ENCODE peak calls at places on chromosome 15, in ten cellular contexts. B is transverse colon, S is GM12892, I is breast epithelium, M is A549, J is body of pancreas, H is IMR-90, X is K562, C is right lobe of liver, N is testis. Q is an unnamed sample.
A peak's percentile ranks its signal among the peaks of the same experiment; 100 is the strongest.

GRCh38 chr15:31091531-31091930 is 10.0 kb downstream of the TRPM1 start:
- DNase-seq in M (peak; percentile 44), J (no peak), N (no peak), I (no peak), B (no peak), S (no peak), X (no peak), C (no peak), H (peak; percentile 70), Q (peak; percentile 51)

GRCh38 chr15:67177750-67178149 is 76.7 kb downstream of the AAGAB start:
- DNase-seq in S (no peak), H (peak; percentile 83), N (no peak), M (no peak), X (no peak), I (no peak), J (no peak), C (no peak), B (no peak), Q (no peak)

GRCh38 chr15:21260966-21261395 is 179.3 kb downstream of the POTEB3 start:
- DNase-seq in I (peak; percentile 50), C (peak; percentile 19), B (no peak), N (peak; percentile 26), X (no peak), S (no peak), M (peak; percentile 5), H (no peak), J (no peak), Q (no peak)

GRCh38 chr15:98838387-98839259 is 169.0 kb downstream of the PGPEP1L start:
- DNase-seq in N (no peak), C (no peak), M (no peak), J (no peak), B (no peak), X (no peak), H (no peak), I (no peak), S (no peak), Q (no peak)

GRCh38 chr15:66893294-66893693 is 172.1 kb upstream of the SMAD3 start:
- DNase-seq in I (no peak), S (no peak), H (no peak), X (no peak), J (no peak), C (no peak), B (no peak), N (peak; percentile 4), M (no peak), Q (no peak)

GRCh38 chr15:62482715-62483429 is 317.8 kb upstream of the C2CD4B start:
- DNase-seq in X (peak; percentile 13), M (peak; percentile 57), C (no peak), I (no peak), S (no peak), N (no peak), B (no peak), H (peak; percentile 65), J (no peak), Q (peak; percentile 17)

GRCh38 chr15:52006702-52007340 is 12.2 kb upstream of the MAPK6 start:
- DNase-seq in N (no peak), M (no peak), I (no peak), J (no peak), H (no peak), X (no peak), B (no peak), C (no peak), S (no peak), Q (no peak)

GRCh38 chr15:90001062-90001682 is at the start of gene ZNF710:
- DNase-seq in B (peak; percentile 49), X (peak; percentile 85), M (peak; percentile 58), C (no peak), I (no peak), N (peak; percentile 66), J (peak; percentile 42), H (peak; percentile 66), S (peak; percentile 58), Q (peak; percentile 39)

GRCh38 chr15:101447168-101447533 is 42.4 kb downstream of the PCSK6 start:
- DNase-seq in J (no peak), M (no peak), X (no peak), C (no peak), B (no peak), N (peak; percentile 13), S (no peak), H (no peak), I (no peak), Q (no peak)

GRCh38 chr15:101445109-101445508 is 44.4 kb downstream of the PCSK6 start:
- DNase-seq in X (no peak), J (no peak), I (no peak), B (no peak), C (no peak), N (no peak), H (no peak), S (no peak), M (no peak), Q (no peak)

GRCh38 chr15:101447561-101448071 is 41.9 kb downstream of the PCSK6 start:
- DNase-seq in N (peak; percentile 51), C (peak; percentile 78), I (no peak), X (no peak), M (no peak), B (no peak), H (no peak), J (no peak), S (no peak), Q (no peak)

GRCh38 chr15:101446527-101447167 is 42.9 kb downstream of the PCSK6 start:
- DNase-seq in J (no peak), X (no peak), S (no peak), H (no peak), B (no peak), C (peak; percentile 66), I (no peak), M (no peak), N (peak; percentile 14), Q (no peak)

GRCh38 chr15:101445562-101446526 is 43.7 kb downstream of the PCSK6 start:
- DNase-seq in H (peak; percentile 21), S (no peak), M (peak; percentile 22), N (peak; percentile 57), J (no peak), I (no peak), C (no peak), B (no peak), X (no peak), Q (no peak)
- TF ChIP-seq POLR2A in H (no peak), S (no peak), M (no peak), N (no peak), J (no peak), I (no peak), C (peak; percentile 34), B (no peak), X (no peak), Q (no peak)

GRCh38 chr15:100307241-100307855 is 34.4 kb downstream of the ADAMTS17 start:
- DNase-seq in I (no peak), M (no peak), J (no peak), B (no peak), N (no peak), C (no peak), X (no peak), S (no peak), H (no peak), Q (no peak)

GRCh38 chr15:100308222-100309007 is 33.4 kb downstream of the ADAMTS17 start:
- DNase-seq in H (no peak), X (no peak), S (no peak), I (no peak), M (no peak), B (no peak), J (no peak), C (no peak), N (peak; percentile 32), Q (no peak)

GRCh38 chr15:100309109-100309983 is 32.4 kb downstream of the ADAMTS17 start:
- DNase-seq in S (no peak), N (no peak), B (no peak), I (no peak), M (no peak), H (no peak), C (no peak), J (no peak), X (no peak), Q (no peak)

GRCh38 chr15:100309984-100310291 is 31.8 kb downstream of the ADAMTS17 start:
- DNase-seq in N (no peak), S (no peak), J (no peak), C (no peak), I (no peak), H (no peak), B (no peak), M (no peak), X (no peak), Q (no peak)

GRCh38 chr15:100306098-100306497 is 35.7 kb downstream of the ADAMTS17 start:
- DNase-seq in J (no peak), S (no peak), N (no peak), X (no peak), C (no peak), H (no peak), B (no peak), M (no peak), I (no peak), Q (no peak)
- TF ChIP-seq POLR2A in J (no peak), S (no peak), N (no peak), X (no peak), C (no peak), H (no peak), B (no peak), M (no peak), I (no peak), Q (no peak)

GRCh38 chr15:58876306-58876705 is 57.2 kb downstream of the SLTM start:
- DNase-seq in S (no peak), I (no peak), X (no peak), C (no peak), H (no peak), B (no peak), J (no peak), N (no peak), M (no peak), Q (no peak)
- TF ChIP-seq POLR2A in S (no peak), I (no peak), X (no peak), C (no peak), H (no peak), B (no peak), J (no peak), N (no peak), M (no peak), Q (no peak)

DNA sequence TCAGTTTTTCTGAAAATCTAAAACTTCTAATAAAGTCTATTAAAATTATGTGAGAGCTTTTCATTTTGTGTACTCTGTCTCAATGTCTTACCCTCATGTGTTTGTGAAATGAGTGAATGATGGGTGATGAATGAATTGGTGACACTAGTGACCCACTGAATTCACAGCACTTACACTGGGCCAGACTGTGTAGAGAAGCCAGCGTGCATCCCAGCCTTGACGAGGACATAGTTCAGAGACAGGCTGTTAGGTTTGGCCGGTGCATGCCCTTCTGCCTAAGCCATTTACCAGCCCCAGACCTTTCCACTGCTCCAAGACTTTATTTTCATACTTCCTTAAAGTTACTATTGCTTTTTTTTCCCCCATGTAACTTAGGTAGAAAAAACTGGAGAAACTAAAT is 38.8 kb downstream of the FBXO22 start:
- DNase-seq in N (no peak), B (no peak), H (no peak), J (no peak), C (no peak), I (no peak), X (no peak), M (no peak), S (no peak), Q (no peak)
- TF ChIP-seq POLR2A in N (no peak), B (no peak), H (no peak), J (no peak), C (no peak), I (no peak), X (no peak), M (no peak), S (no peak), Q (no peak)

DNA sequence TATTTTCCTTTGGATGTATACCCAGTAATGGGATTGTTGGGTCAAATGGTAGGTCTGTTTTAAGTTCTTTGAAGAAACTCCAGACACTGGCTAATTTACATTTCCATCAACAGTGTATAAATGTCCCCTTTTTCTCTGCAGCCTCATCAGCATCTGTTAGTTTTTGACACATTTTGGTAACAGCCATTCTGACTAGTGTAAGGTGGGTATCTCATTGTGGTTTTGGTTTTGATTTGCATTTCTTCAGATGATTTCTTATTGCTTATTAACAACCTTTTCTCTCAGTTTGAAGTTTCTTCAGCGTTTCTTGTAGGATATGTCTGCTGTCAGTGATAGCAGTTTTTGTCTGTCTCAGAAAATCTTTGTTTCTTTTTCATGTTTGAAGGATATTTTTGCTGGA is 15.4 kb downstream of the GALK2 start:
- DNase-seq in C (no peak), J (no peak), H (no peak), I (no peak), B (no peak), N (no peak), X (no peak), S (no peak), M (no peak), Q (no peak)
- TF ChIP-seq POLR2A in C (no peak), J (no peak), H (no peak), I (no peak), B (no peak), N (no peak), X (no peak), S (no peak), M (no peak), Q (no peak)

Q was measured in H54.